ENCODE peak calls at places on chromosomes 1 and 21, in nine cellular contexts. L, B, R, H, Y, P, G, F and A are unnamed samples.

GRCh38 chr1:77513839-77514763 is 168.4 kb downstream of the ZZZ3 start:
- DNase-seq in F (no peak), G (peak), Y (peak), L (no peak), H (no peak), R (no peak), B (peak), P (no peak), A (no peak)

GRCh38 chr1:211606327-211606913 is 27.5 kb upstream of the SLC30A1 start:
- DNase-seq in H (no peak), R (no peak), L (no peak), Y (no peak), G (no peak), F (peak), P (no peak), B (no peak), A (no peak)

GRCh38 chr21:43266534-43266933 is 97.7 kb downstream of the CRYAA start:
- DNase-seq in Y (no peak), F (no peak), H (no peak), L (no peak), R (no peak), B (no peak), P (no peak), G (no peak), A (no peak)

GRCh38 chr1:50833216-50833615 is 126.9 kb downstream of the FAF1 start:
- DNase-seq in P (no peak), G (no peak), R (no peak), F (no peak), Y (no peak), H (no peak), L (no peak), B (no peak), A (no peak)

GRCh38 chr21:37220433-37220980 is 46.6 kb downstream of the VPS26C start:
- DNase-seq in G (no peak), P (peak), R (peak), H (peak), B (no peak), L (no peak), Y (no peak), F (peak), A (peak)

GRCh38 chr1:16156848-16157495 is 1.1 kb upstream of the EPHA2 start:
- DNase-seq in Y (no peak), F (no peak), R (no peak), P (no peak), G (peak), H (no peak), L (no peak), B (no peak), A (no peak)

GRCh38 chr21:45571641-45572040 is 29.4 kb upstream of the SLC19A1 start:
- DNase-seq in G (no peak), P (no peak), B (no peak), R (no peak), Y (no peak), F (no peak), L (no peak), H (no peak), A (no peak)

GRCh38 chr1:63635681-63636080 is 42.5 kb downstream of the PGM1 start:
- DNase-seq in L (no peak), Y (no peak), R (no peak), F (no peak), G (no peak), P (no peak), B (no peak), H (peak), A (no peak)

GRCh38 chr1:80657048-80657653 is 1143.6 kb upstream of the ADGRL2 start:
- DNase-seq in F (no peak), B (no peak), R (no peak), L (no peak), G (no peak), H (no peak), Y (no peak), P (peak), A (no peak)

GRCh38 chr1:160354388-160354985 is 11.3 kb downstream of the NCSTN start:
- DNase-seq in R (no peak), Y (no peak), G (no peak), B (no peak), F (no peak), L (no peak), H (no peak), P (peak), A (peak)

GRCh38 chr21:24988941-24989340 is 618.3 kb downstream of the MRPL39 start:
- DNase-seq in B (no peak), L (no peak), F (no peak), G (no peak), H (no peak), P (no peak), R (no peak), Y (no peak), A (no peak)

GRCh38 chr1:223156343-223156742 is 13.3 kb upstream of the TLR5 start:
- DNase-seq in R (no peak), L (no peak), F (no peak), P (no peak), B (no peak), H (no peak), Y (no peak), G (no peak), A (no peak)

DNA sequence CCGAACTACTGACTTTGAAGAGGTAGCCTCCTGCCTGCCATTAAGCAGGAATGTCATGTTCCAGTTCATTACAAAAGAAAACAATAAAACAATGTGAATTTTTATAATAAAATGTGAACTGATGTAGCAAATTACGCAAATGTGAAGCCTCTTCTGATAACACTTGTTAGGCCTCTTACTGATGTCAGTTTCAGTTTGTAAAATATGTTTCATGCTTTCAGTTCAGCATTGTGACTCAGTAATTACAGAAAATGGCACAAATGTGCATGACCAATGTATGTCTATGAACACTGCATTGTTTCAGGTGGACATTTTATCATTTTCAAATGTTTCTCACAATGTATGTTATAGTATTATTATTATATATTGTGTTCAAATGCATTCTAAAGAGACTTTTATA is 159.8 kb upstream of the SGIP1 start:
- DNase-seq in L (no peak), F (no peak), Y (no peak), H (no peak), P (no peak), R (no peak), G (no peak), B (no peak), A (no peak)
- TF ChIP-seq POLR2A in L (no peak), F (no peak), Y (no peak), H (no peak), P (no peak), R (no peak), G (no peak), B (no peak), A (no peak)

DNA sequence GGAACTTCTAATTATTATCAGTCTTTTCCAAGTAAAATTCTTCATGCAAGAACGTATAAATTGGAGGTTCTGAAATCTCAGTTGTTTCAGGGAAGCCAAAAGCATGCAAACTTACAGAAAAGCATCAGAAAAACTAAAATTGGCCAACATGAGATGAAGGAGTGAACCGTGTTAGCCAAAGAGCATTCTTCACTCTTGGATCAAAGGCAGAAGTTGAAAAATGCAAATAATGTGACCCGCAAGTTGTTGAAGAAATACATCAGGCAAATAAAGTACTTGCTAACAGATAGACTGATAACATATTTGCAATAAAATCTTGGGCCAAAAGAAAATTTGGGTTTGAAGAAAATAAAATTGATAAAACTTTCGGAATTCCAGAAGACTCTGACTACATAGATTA is 29.6 kb downstream of the DIPK1A start:
- DNase-seq in R (no peak), G (no peak), H (no peak), B (no peak), P (no peak), Y (no peak), L (no peak), F (no peak), A (no peak)
- TF ChIP-seq POLR2A in R (no peak), G (no peak), H (no peak), B (no peak), P (no peak), Y (no peak), L (no peak), F (no peak), A (no peak)

DNA sequence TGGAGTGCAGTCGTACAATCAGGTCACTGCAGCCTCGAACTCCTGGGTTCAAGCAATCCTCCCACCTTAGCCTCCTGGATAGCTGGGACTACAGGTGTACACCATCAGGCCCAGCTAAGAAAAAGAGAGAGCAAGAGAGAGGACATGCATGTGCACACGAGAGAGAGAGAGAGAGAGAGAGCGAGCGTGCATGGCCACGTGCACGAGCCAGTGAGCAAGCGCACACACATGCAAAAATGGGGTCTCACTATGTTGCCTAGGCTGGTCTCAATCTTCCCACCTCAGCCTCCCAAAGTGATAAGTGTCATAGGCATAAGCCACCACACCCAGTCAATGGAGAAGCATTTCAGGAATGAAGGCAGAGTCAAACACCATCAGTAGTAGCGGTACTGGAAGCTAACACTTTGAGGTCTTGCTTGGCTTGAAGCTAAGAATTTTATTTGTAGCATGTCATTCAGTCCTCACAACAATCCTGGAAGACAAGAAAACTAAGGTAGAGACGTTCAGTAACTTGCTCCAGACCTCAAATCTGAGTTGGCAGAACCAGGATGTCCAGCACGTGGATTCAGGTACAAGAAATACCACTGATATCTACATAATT is 14.5 kb downstream of the GNB1 start:
- DNase-seq in F (no peak), P (no peak), G (no peak), R (no peak), Y (no peak), H (no peak), L (no peak), B (no peak), A (no peak)
- TF ChIP-seq POLR2A in F (no peak), P (no peak), G (no peak), R (no peak), Y (no peak), H (no peak), L (no peak), B (no peak), A (no peak)

GRCh38 chr1:86395771-86396502 is at the start of gene ODF2L:
- DNase-seq in H (peak), G (peak), L (peak), R (peak), Y (peak), P (peak), B (peak), F (peak), A (peak)
- TF ChIP-seq POLR2A in H (peak), G (no peak), L (peak), R (peak), Y (peak), P (peak), B (peak), F (peak), A (peak)

GRCh38 chr1:159012495-159012894 is 2.8 kb downstream of the IFI16 start:
- DNase-seq in F (peak), B (no peak), L (no peak), R (no peak), Y (no peak), G (no peak), P (no peak), H (peak), A (no peak)
- TF ChIP-seq POLR2A in F (peak), B (no peak), L (no peak), R (no peak), Y (no peak), G (no peak), P (no peak), H (no peak), A (no peak)

GRCh38 chr1:21164266-21164665 is 12.4 kb downstream of the EIF4G3 start:
- DNase-seq in Y (no peak), F (no peak), P (no peak), H (no peak), B (no peak), R (no peak), L (no peak), G (no peak), A (no peak)
- TF ChIP-seq POLR2A in Y (no peak), F (no peak), P (no peak), H (no peak), B (no peak), R (no peak), L (no peak), G (no peak), A (no peak)

DNA sequence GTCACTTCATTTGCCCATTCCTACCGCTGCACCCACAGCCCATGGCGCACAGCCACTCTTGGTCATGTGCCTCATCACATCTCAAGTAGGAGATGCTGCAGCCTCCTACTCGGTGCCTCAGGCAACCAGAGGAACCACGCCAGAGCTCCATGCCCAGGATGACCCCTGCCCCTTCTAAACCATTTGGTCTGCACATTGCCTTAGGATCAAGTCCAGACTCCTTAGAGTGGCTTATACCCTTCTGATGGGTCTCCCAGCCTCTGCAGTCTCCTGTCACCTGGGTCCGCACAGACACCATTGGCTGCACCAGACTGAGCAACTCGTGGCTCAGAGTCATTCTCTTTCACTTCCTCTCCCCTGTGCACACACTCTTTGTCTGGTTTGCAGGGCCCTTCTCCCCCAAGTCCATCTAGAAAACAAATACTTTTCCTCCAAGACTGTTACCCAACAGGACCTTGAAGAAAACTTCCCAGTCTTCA is 2.2 kb upstream of the ADORA3 start:
- DNase-seq in H (no peak), G (no peak), P (no peak), Y (no peak), L (no peak), F (peak), R (no peak), B (no peak), A (no peak)
- TF ChIP-seq POLR2A in H (no peak), G (no peak), P (no peak), Y (no peak), L (no peak), F (peak), R (no peak), B (no peak), A (no peak)

DNA sequence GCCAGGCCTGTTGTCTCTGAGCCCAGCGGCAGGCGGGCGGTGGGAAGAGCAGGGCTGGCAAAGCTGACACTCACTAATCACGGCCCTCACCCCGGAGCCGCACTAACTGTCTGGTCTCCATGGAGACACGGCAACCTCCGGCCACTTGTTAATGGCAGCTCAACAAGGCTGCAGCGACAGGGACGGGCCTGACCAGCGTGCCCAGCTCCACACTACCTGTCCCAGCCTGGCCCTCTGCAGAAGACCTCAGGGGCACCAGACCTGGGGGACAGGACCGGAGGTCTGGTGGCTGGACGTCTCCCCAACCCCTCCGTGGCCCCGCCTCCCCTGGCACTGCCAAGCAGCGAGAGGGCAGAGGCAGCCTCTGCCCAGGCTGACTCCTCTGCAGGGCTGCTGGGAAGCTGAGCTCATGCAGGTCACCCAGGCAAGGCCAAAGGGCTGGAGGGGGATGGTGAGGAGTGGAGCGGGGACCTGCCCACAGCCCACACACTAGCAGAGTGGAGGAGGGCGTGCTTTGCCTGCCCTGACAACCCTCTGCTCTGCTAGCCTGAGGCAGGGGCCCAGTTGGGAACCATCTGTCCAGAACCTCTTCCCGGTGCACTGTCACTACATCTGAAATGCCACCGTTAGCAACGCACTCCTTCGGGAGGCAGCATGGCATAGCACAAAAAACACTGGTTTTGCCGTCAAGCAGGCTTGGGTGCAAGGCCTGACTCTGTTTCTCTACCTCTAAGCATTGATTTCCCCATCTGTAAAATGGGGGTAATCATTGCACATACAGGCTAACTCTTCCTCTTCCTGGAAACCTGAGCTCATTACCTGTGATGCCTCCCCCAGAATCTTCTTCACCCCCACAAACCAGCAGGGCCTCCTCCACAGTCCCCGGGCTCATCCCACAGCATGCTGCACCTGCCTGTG is 29.6 kb upstream of the WASF2 start:
- DNase-seq in L (peak), F (peak), Y (no peak), H (no peak), R (no peak), P (no peak), G (peak), B (no peak), A (no peak)
- TF ChIP-seq POLR2A in L (no peak), F (no peak), Y (no peak), H (no peak), R (no peak), P (no peak), G (no peak), B (no peak), A (no peak)

GRCh38 chr1:245812278-245812677 is 657.5 kb downstream of the KIF26B start:
- DNase-seq in Y (no peak), P (no peak), H (no peak), L (no peak), B (no peak), G (no peak), F (no peak), R (no peak), A (no peak)
- TF ChIP-seq POLR2A in Y (no peak), P (no peak), H (no peak), L (no peak), B (no peak), G (no peak), F (no peak), R (no peak), A (no peak)

GRCh38 chr1:155196103-155196892 is 11.4 kb downstream of the THBS3 start:
- DNase-seq in H (no peak), Y (no peak), F (no peak), L (no peak), R (peak), B (no peak), P (no peak), G (no peak), A (no peak)

GRCh38 chr1:155192346-155193274 is 15.1 kb downstream of the THBS3 start:
- DNase-seq in F (peak), Y (peak), P (no peak), L (peak), B (no peak), R (peak), G (no peak), H (no peak), A (peak)

GRCh38 chr1:155191904-155192303 is 15.8 kb downstream of the THBS3 start:
- DNase-seq in G (no peak), P (no peak), H (no peak), B (no peak), F (peak), R (peak), L (no peak), Y (no peak), A (no peak)

GRCh38 chr1:155195201-155196102 is 12.2 kb downstream of the THBS3 start:
- DNase-seq in Y (no peak), R (no peak), F (no peak), B (no peak), H (no peak), G (no peak), P (no peak), L (no peak), A (no peak)

GRCh38 chr1:155193275-155193990 is 14.3 kb downstream of the THBS3 start:
- DNase-seq in B (peak), L (peak), P (peak), G (peak), Y (peak), F (peak), H (peak), R (peak), A (peak)
- TF ChIP-seq POLR2A in B (peak), L (peak), P (peak), G (no peak), Y (peak), F (peak), H (peak), R (peak), A (peak)